ENCODE peak calls at places on chromosomes 7 and 10, in six cellular contexts. One of them, this sample, is unnamed.

GRCh38 chr7:120703585-120704240 is 154.2 kb downstream of the TSPAN12 start:
- DNase-seq in activated T-cell treated with anti-CD3 and anti-CD28 coated beads, Interleukin-2, amount 50 U/mL, for 24 hours: no peak
- DNase-seq in stimulated activated CD8-positive, alpha-beta memory T cell treated with anti-CD3 and anti-CD28 coated beads, Interleukin-15, amount 100 ng/mL, for 4 hours: no peak
- DNase-seq in NAMALWA: no peak
- DNase-seq in posterior vena cava: no peak
- DNase-seq in occipital lobe: no peak
- DNase-seq in this sample: no peak

GRCh38 chr7:12158334-12159060 is 52.6 kb upstream of the TMEM106B start:
- DNase-seq in occipital lobe: no peak
- DNase-seq in activated T-cell treated with anti-CD3 and anti-CD28 coated beads, Interleukin-2, amount 50 U/mL, for 24 hours: no peak
- DNase-seq in stimulated activated CD8-positive, alpha-beta memory T cell treated with anti-CD3 and anti-CD28 coated beads, Interleukin-15, amount 100 ng/mL, for 4 hours: no peak
- DNase-seq in posterior vena cava: no peak
- DNase-seq in NAMALWA: no peak
- DNase-seq in this sample: no peak

GRCh38 chr7:99030145-99030856 is 113.6 kb downstream of the SMURF1 start:
- DNase-seq in posterior vena cava: peak
- DNase-seq in stimulated activated CD8-positive, alpha-beta memory T cell treated with anti-CD3 and anti-CD28 coated beads, Interleukin-15, amount 100 ng/mL, for 4 hours: no peak
- DNase-seq in activated T-cell treated with anti-CD3 and anti-CD28 coated beads, Interleukin-2, amount 50 U/mL, for 24 hours: no peak
- DNase-seq in occipital lobe: no peak
- DNase-seq in NAMALWA: no peak
- DNase-seq in this sample: no peak

GRCh38 chr10:33301097-33301789 is 33.2 kb downstream of the NRP1 start:
- DNase-seq in posterior vena cava: no peak
- DNase-seq in NAMALWA: no peak
- DNase-seq in activated T-cell treated with anti-CD3 and anti-CD28 coated beads, Interleukin-2, amount 50 U/mL, for 24 hours: no peak
- DNase-seq in stimulated activated CD8-positive, alpha-beta memory T cell treated with anti-CD3 and anti-CD28 coated beads, Interleukin-15, amount 100 ng/mL, for 4 hours: no peak
- DNase-seq in occipital lobe: no peak
- DNase-seq in this sample: no peak

GRCh38 chr10:104081998-104082397 is 3.7 kb downstream of the COL17A1 start:
- DNase-seq in activated T-cell treated with anti-CD3 and anti-CD28 coated beads, Interleukin-2, amount 50 U/mL, for 24 hours: no peak
- DNase-seq in stimulated activated CD8-positive, alpha-beta memory T cell treated with anti-CD3 and anti-CD28 coated beads, Interleukin-15, amount 100 ng/mL, for 4 hours: no peak
- DNase-seq in occipital lobe: no peak
- DNase-seq in posterior vena cava: no peak
- DNase-seq in NAMALWA: no peak
- DNase-seq in this sample: no peak

GRCh38 chr7:45563401-45563800 is 10.8 kb upstream of the ADCY1 start:
- DNase-seq in occipital lobe: no peak
- DNase-seq in activated T-cell treated with anti-CD3 and anti-CD28 coated beads, Interleukin-2, amount 50 U/mL, for 24 hours: no peak
- DNase-seq in posterior vena cava: no peak
- DNase-seq in NAMALWA: no peak
- DNase-seq in stimulated activated CD8-positive, alpha-beta memory T cell treated with anti-CD3 and anti-CD28 coated beads, Interleukin-15, amount 100 ng/mL, for 4 hours: no peak
- DNase-seq in this sample: no peak

GRCh38 chr7:43834463-43835251 is 34.7 kb downstream of the MRPS24 start:
- DNase-seq in activated T-cell treated with anti-CD3 and anti-CD28 coated beads, Interleukin-2, amount 50 U/mL, for 24 hours: peak
- DNase-seq in occipital lobe: no peak
- DNase-seq in stimulated activated CD8-positive, alpha-beta memory T cell treated with anti-CD3 and anti-CD28 coated beads, Interleukin-15, amount 100 ng/mL, for 4 hours: peak
- DNase-seq in NAMALWA: peak
- DNase-seq in posterior vena cava: no peak
- DNase-seq in this sample: peak

GRCh38 chr10:103416436-103417147 is 20.2 kb downstream of the PDCD11 start:
- DNase-seq in stimulated activated CD8-positive, alpha-beta memory T cell treated with anti-CD3 and anti-CD28 coated beads, Interleukin-15, amount 100 ng/mL, for 4 hours: no peak
- DNase-seq in posterior vena cava: no peak
- DNase-seq in occipital lobe: no peak
- DNase-seq in NAMALWA: peak
- DNase-seq in activated T-cell treated with anti-CD3 and anti-CD28 coated beads, Interleukin-2, amount 50 U/mL, for 24 hours: no peak
- DNase-seq in this sample: peak

GRCh38 chr10:127774771-127775559 is 38.0 kb downstream of the FOXI2 start:
- DNase-seq in NAMALWA: no peak
- DNase-seq in stimulated activated CD8-positive, alpha-beta memory T cell treated with anti-CD3 and anti-CD28 coated beads, Interleukin-15, amount 100 ng/mL, for 4 hours: no peak
- DNase-seq in occipital lobe: no peak
- DNase-seq in posterior vena cava: no peak
- DNase-seq in activated T-cell treated with anti-CD3 and anti-CD28 coated beads, Interleukin-2, amount 50 U/mL, for 24 hours: no peak
- DNase-seq in this sample: no peak

GRCh38 chr7:116857052-116857451 is 5.3 kb upstream of the CAPZA2 start:
- DNase-seq in occipital lobe: no peak
- DNase-seq in activated T-cell treated with anti-CD3 and anti-CD28 coated beads, Interleukin-2, amount 50 U/mL, for 24 hours: no peak
- DNase-seq in NAMALWA: no peak
- DNase-seq in posterior vena cava: no peak
- DNase-seq in stimulated activated CD8-positive, alpha-beta memory T cell treated with anti-CD3 and anti-CD28 coated beads, Interleukin-15, amount 100 ng/mL, for 4 hours: no peak
- DNase-seq in this sample: no peak

GRCh38 chr7:20786779-20787651 is at the start of gene SP8:
- DNase-seq in occipital lobe: no peak
- DNase-seq in posterior vena cava: no peak
- DNase-seq in stimulated activated CD8-positive, alpha-beta memory T cell treated with anti-CD3 and anti-CD28 coated beads, Interleukin-15, amount 100 ng/mL, for 4 hours: no peak
- DNase-seq in NAMALWA: no peak
- DNase-seq in activated T-cell treated with anti-CD3 and anti-CD28 coated beads, Interleukin-2, amount 50 U/mL, for 24 hours: peak
- DNase-seq in this sample: no peak

GRCh38 chr7:47484923-47485639 is 96.8 kb downstream of the TNS3 start:
- DNase-seq in occipital lobe: no peak
- DNase-seq in stimulated activated CD8-positive, alpha-beta memory T cell treated with anti-CD3 and anti-CD28 coated beads, Interleukin-15, amount 100 ng/mL, for 4 hours: no peak
- DNase-seq in activated T-cell treated with anti-CD3 and anti-CD28 coated beads, Interleukin-2, amount 50 U/mL, for 24 hours: no peak
- DNase-seq in NAMALWA: no peak
- DNase-seq in posterior vena cava: no peak
- DNase-seq in this sample: no peak

GRCh38 chr10:113820507-113820906 is 33.4 kb downstream of the DCLRE1A start:
- DNase-seq in stimulated activated CD8-positive, alpha-beta memory T cell treated with anti-CD3 and anti-CD28 coated beads, Interleukin-15, amount 100 ng/mL, for 4 hours: no peak
- DNase-seq in occipital lobe: no peak
- DNase-seq in NAMALWA: no peak
- DNase-seq in activated T-cell treated with anti-CD3 and anti-CD28 coated beads, Interleukin-2, amount 50 U/mL, for 24 hours: no peak
- DNase-seq in posterior vena cava: no peak
- DNase-seq in this sample: no peak

GRCh38 chr10:28217848-28218247 is 85.0 kb downstream of the MPP7 start:
- DNase-seq in posterior vena cava: no peak
- DNase-seq in NAMALWA: no peak
- DNase-seq in occipital lobe: no peak
- DNase-seq in activated T-cell treated with anti-CD3 and anti-CD28 coated beads, Interleukin-2, amount 50 U/mL, for 24 hours: peak
- DNase-seq in stimulated activated CD8-positive, alpha-beta memory T cell treated with anti-CD3 and anti-CD28 coated beads, Interleukin-15, amount 100 ng/mL, for 4 hours: no peak
- DNase-seq in this sample: no peak

GRCh38 chr10:6274504-6274903 is 71.8 kb downstream of the PFKFB3 start:
- DNase-seq in activated T-cell treated with anti-CD3 and anti-CD28 coated beads, Interleukin-2, amount 50 U/mL, for 24 hours: no peak
- DNase-seq in NAMALWA: no peak
- DNase-seq in stimulated activated CD8-positive, alpha-beta memory T cell treated with anti-CD3 and anti-CD28 coated beads, Interleukin-15, amount 100 ng/mL, for 4 hours: no peak
- DNase-seq in occipital lobe: no peak
- DNase-seq in posterior vena cava: no peak
- DNase-seq in this sample: no peak

GRCh38 chr7:3673524-3673923 is 372.5 kb downstream of the SDK1 start:
- DNase-seq in posterior vena cava: no peak
- DNase-seq in activated T-cell treated with anti-CD3 and anti-CD28 coated beads, Interleukin-2, amount 50 U/mL, for 24 hours: peak
- DNase-seq in stimulated activated CD8-positive, alpha-beta memory T cell treated with anti-CD3 and anti-CD28 coated beads, Interleukin-15, amount 100 ng/mL, for 4 hours: peak
- DNase-seq in NAMALWA: peak
- DNase-seq in occipital lobe: no peak
- DNase-seq in this sample: peak

GRCh38 chr7:13844954-13845353 is 144.5 kb downstream of the ETV1 start:
- DNase-seq in posterior vena cava: no peak
- DNase-seq in NAMALWA: no peak
- DNase-seq in occipital lobe: no peak
- DNase-seq in activated T-cell treated with anti-CD3 and anti-CD28 coated beads, Interleukin-2, amount 50 U/mL, for 24 hours: no peak
- DNase-seq in stimulated activated CD8-positive, alpha-beta memory T cell treated with anti-CD3 and anti-CD28 coated beads, Interleukin-15, amount 100 ng/mL, for 4 hours: no peak
- DNase-seq in this sample: no peak

GRCh38 chr10:93746844-93747284 is 10.9 kb upstream of the LGI1 start:
- DNase-seq in stimulated activated CD8-positive, alpha-beta memory T cell treated with anti-CD3 and anti-CD28 coated beads, Interleukin-15, amount 100 ng/mL, for 4 hours: no peak
- DNase-seq in activated T-cell treated with anti-CD3 and anti-CD28 coated beads, Interleukin-2, amount 50 U/mL, for 24 hours: no peak
- DNase-seq in posterior vena cava: no peak
- DNase-seq in NAMALWA: peak
- DNase-seq in occipital lobe: no peak
- DNase-seq in this sample: peak